ENCODE peak calls at places on chromosomes 2 and 18, in five cellular contexts. One of them, this sample, is unnamed.

GRCh38 chr2:67130526-67131309 is 266.4 kb upstream of the ETAA1 start:
- DNase-seq in adrenal gland: peak; percentile 33
- DNase-seq in ascending aorta: no peak
- DNase-seq in stomach: no peak
- DNase-seq in psoas muscle: no peak
- DNase-seq in this sample: no peak

GRCh38 chr18:50606609-50607008 is 46.7 kb downstream of the MAPK4 start:
- DNase-seq in adrenal gland: no peak
- DNase-seq in ascending aorta: no peak
- DNase-seq in stomach: no peak
- DNase-seq in psoas muscle: no peak
- DNase-seq in this sample: no peak

GRCh38 chr2:113806217-113806913 is 49.9 kb upstream of the SLC35F5 start:
- DNase-seq in adrenal gland: no peak
- DNase-seq in ascending aorta: no peak
- DNase-seq in stomach: no peak
- DNase-seq in psoas muscle: no peak
- DNase-seq in this sample: no peak

GRCh38 chr2:99489758-99490087 is at the start of gene REV1:
- DNase-seq in adrenal gland: no peak
- DNase-seq in ascending aorta: no peak
- DNase-seq in stomach: no peak
- DNase-seq in psoas muscle: no peak
- DNase-seq in this sample: no peak

GRCh38 chr2:16005819-16006536 is 65.6 kb downstream of the MYCN start:
- DNase-seq in adrenal gland: no peak
- DNase-seq in ascending aorta: no peak
- DNase-seq in stomach: peak; percentile 37
- DNase-seq in psoas muscle: no peak
- DNase-seq in this sample: peak; percentile 36

GRCh38 chr2:216603010-216603883 is 30.0 kb upstream of the IGFBP2 start:
- DNase-seq in adrenal gland: no peak
- DNase-seq in ascending aorta: no peak
- DNase-seq in stomach: peak; percentile 49
- DNase-seq in psoas muscle: no peak
- DNase-seq in this sample: no peak

GRCh38 chr2:112582314-112582746 is 2.1 kb upstream of the CHCHD5 start:
- DNase-seq in adrenal gland: peak; percentile 37
- DNase-seq in ascending aorta: no peak
- DNase-seq in stomach: no peak
- DNase-seq in psoas muscle: no peak
- DNase-seq in this sample: no peak

GRCh38 chr2:147440694-147441093 is 404.1 kb upstream of the ACVR2A start:
- DNase-seq in adrenal gland: no peak
- DNase-seq in ascending aorta: no peak
- DNase-seq in stomach: no peak
- DNase-seq in psoas muscle: no peak
- DNase-seq in this sample: no peak

GRCh38 chr2:35168351-35168750 is 1187.2 kb upstream of the CRIM1 start:
- DNase-seq in adrenal gland: no peak
- DNase-seq in ascending aorta: no peak
- DNase-seq in stomach: no peak
- DNase-seq in psoas muscle: no peak
- DNase-seq in this sample: no peak

GRCh38 chr18:49613141-49613641 is 51.3 kb downstream of the LIPG start:
- DNase-seq in adrenal gland: no peak
- DNase-seq in ascending aorta: no peak
- DNase-seq in stomach: no peak
- DNase-seq in psoas muscle: no peak
- DNase-seq in this sample: no peak

GRCh38 chr18:63262369-63263335 is 56.9 kb downstream of the BCL2 start:
- DNase-seq in adrenal gland: no peak
- DNase-seq in ascending aorta: peak; percentile 91
- DNase-seq in stomach: no peak
- DNase-seq in psoas muscle: peak; percentile 28
- DNase-seq in this sample: no peak

GRCh38 chr2:127622561-127623387 is 23.2 kb upstream of the GPR17 start:
- DNase-seq in adrenal gland: no peak
- DNase-seq in ascending aorta: peak; percentile 59
- DNase-seq in stomach: no peak
- DNase-seq in psoas muscle: no peak
- DNase-seq in this sample: no peak

GRCh38 chr2:134917219-134917957 is 1.2 kb upstream of the CCNT2 start:
- DNase-seq in adrenal gland: peak; percentile 30
- DNase-seq in ascending aorta: peak; percentile 61
- DNase-seq in stomach: no peak
- DNase-seq in psoas muscle: peak; percentile 17
- DNase-seq in this sample: peak; percentile 29

GRCh38 chr2:240127911-240128607 is 8.0 kb downstream of the COPS9 start:
- DNase-seq in adrenal gland: no peak
- DNase-seq in ascending aorta: peak; percentile 27
- DNase-seq in stomach: no peak
- DNase-seq in psoas muscle: no peak
- DNase-seq in this sample: no peak

GRCh38 chr2:29000481-29000880 is 19.4 kb downstream of the TOGARAM2 start:
- DNase-seq in adrenal gland: no peak
- DNase-seq in ascending aorta: peak; percentile 72
- DNase-seq in stomach: peak; percentile 49
- DNase-seq in psoas muscle: no peak
- DNase-seq in this sample: peak; percentile 71

GRCh38 chr2:136582631-136583205 is 182.6 kb upstream of the THSD7B start:
- DNase-seq in adrenal gland: peak; percentile 20
- DNase-seq in ascending aorta: no peak
- DNase-seq in stomach: no peak
- DNase-seq in psoas muscle: no peak
- DNase-seq in this sample: no peak

GRCh38 chr18:24016643-24017042 is 2.1 kb downstream of the TTC39C start:
- DNase-seq in adrenal gland: no peak
- DNase-seq in ascending aorta: no peak
- DNase-seq in stomach: no peak
- DNase-seq in psoas muscle: no peak
- DNase-seq in this sample: no peak

GRCh38 chr2:127416486-127417001 is 1.7 kb upstream of the PROC start:
- DNase-seq in adrenal gland: no peak
- DNase-seq in ascending aorta: no peak
- DNase-seq in stomach: no peak
- DNase-seq in psoas muscle: no peak
- DNase-seq in this sample: no peak

DNA sequence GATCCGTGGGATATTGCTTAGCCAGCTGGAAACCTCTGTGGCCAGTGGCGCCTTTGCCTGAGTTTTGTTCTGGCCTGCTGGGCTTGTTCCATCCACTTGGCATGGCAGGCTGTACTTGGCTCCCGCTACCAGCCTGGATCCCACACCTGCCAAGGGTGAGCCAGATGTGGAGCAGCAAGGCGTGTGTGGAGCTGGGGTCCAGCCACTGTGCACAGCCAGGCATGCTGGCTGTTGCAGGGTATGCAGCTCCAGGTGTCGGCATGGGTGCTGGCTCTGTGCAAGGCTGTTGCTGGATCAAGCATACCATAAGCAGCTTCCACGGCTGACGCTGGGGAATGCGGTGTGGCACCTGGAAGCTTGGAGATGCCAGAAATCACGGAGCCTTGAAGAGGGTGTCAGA is 34.5 kb downstream of the PTPN4 start:
- DNase-seq in adrenal gland: no peak
- DNase-seq in ascending aorta: no peak
- DNase-seq in stomach: no peak
- DNase-seq in psoas muscle: no peak
- DNase-seq in this sample: no peak
- H3K9me3 ChIP-seq in adrenal gland: no peaks in the 10 kb centered on the region
- H3K9me3 ChIP-seq in ascending aorta: peaks cover 4% of the 10 kb centered on the region
- H3K9me3 ChIP-seq in stomach: peaks cover 8% of the 10 kb centered on the region
- H3K9me3 ChIP-seq in psoas muscle: peaks cover 33% of the 10 kb centered on the region
- H3K9me3 ChIP-seq in this sample: peaks cover 3% of the 10 kb centered on the region

DNA sequence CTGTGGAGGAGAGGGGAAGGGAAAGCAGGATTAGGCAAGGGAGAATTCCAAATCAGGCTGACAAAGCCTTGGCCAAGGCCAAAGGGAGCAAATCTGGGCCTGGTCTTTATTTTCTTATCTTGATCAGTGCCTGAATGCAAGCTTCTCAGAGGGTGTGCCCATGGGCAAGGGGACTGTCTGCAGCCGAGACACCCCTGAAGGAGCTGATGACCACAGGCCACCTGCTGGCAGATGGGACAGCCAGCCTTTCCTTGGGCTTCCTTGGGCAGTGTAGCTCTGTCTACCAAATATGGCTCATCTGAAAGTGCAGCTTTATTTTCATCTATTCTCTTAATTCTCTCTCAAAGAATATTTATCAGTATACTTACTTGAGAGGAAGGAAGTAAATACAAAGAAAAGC is 117.0 kb downstream of the PKP4 start:
- DNase-seq in adrenal gland: no peak
- DNase-seq in ascending aorta: no peak
- DNase-seq in stomach: no peak
- DNase-seq in psoas muscle: no peak
- DNase-seq in this sample: no peak
- TF ChIP-seq CTCF in adrenal gland: no peak
- TF ChIP-seq CTCF in ascending aorta: no peak
- TF ChIP-seq CTCF in stomach: no peak
- TF ChIP-seq CTCF in psoas muscle: no peak
- TF ChIP-seq CTCF in this sample: no peak

DNA sequence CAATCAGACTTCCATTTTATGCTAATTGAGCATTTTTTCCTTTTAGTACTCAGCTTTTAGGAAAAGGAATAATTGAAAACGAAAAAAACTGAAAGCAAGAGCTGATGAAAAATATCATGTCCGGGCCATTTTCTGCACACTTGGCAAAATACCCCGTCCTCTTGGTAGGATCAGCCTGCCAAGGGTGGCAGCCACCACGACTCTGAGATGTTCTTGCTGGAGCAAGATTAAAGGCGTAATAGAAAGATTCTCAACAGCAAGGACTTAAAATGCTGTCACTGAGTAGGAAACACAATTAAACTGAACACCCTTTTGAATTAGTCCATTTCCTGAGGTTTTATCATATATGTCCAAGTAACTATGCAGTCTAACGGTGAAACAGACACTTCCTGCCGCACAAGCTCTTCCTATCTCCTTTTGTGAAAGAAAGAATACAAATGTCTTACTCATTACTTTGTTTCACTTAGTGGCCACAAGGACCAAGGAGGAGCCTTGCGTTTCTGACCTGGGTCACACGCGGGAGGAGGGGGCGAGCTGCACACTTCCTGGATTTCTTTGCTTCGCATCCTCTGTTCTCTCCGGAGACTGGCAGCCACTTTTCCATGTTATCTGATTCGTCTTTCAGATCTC is 222.7 kb downstream of the PIEZO2 start:
- DNase-seq in adrenal gland: no peak
- DNase-seq in ascending aorta: no peak
- DNase-seq in stomach: no peak
- DNase-seq in psoas muscle: no peak
- DNase-seq in this sample: no peak
- H3K4me3 ChIP-seq in adrenal gland: no peak overlapping the region
- H3K4me3 ChIP-seq in ascending aorta: no peak overlapping the region
- H3K4me3 ChIP-seq in stomach: no peak overlapping the region
- H3K4me3 ChIP-seq in psoas muscle: no peak overlapping the region
- H3K4me3 ChIP-seq in this sample: no peak overlapping the region

DNA sequence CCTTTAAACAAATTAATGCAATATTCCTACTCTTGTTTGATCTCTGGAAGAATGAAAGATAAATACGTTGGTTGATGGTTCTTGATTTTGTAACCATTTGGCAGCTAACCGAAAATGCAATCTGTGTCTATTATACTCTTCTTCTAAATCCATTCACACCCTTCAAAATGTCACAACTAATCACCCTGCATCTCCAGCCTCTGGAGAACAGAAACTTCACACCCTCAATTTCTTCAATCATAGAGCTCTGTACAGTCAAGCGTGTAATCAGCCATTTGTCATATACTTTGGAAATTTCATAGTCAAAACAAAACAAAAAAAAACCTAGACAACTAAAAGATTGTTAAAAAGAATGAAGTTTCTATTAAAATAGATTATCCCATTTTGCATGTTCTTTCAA is 1482.3 kb upstream of the LRRTM1 start:
- DNase-seq in adrenal gland: no peak
- DNase-seq in ascending aorta: no peak
- DNase-seq in stomach: no peak
- DNase-seq in psoas muscle: no peak
- DNase-seq in this sample: no peak
- H3K9me3 ChIP-seq in adrenal gland: no peaks in the 10 kb centered on the region
- H3K9me3 ChIP-seq in ascending aorta: no peaks in the 10 kb centered on the region
- H3K9me3 ChIP-seq in stomach: no peaks in the 10 kb centered on the region
- H3K9me3 ChIP-seq in psoas muscle: no peaks in the 10 kb centered on the region
- H3K9me3 ChIP-seq in this sample: no peaks in the 10 kb centered on the region

GRCh38 chr2:207473203-207473865 is 56.4 kb upstream of the CREB1 start:
- DNase-seq in adrenal gland: no peak
- DNase-seq in ascending aorta: peak; percentile 70
- DNase-seq in stomach: peak; percentile 33
- DNase-seq in psoas muscle: no peak
- DNase-seq in this sample: peak; percentile 39
- TF ChIP-seq CTCF in adrenal gland: peak; percentile 68
- TF ChIP-seq CTCF in ascending aorta: peak; percentile 45
- TF ChIP-seq CTCF in stomach: peak; percentile 46
- TF ChIP-seq CTCF in psoas muscle: peak; percentile 40
- TF ChIP-seq CTCF in this sample: peak; percentile 46

DNA sequence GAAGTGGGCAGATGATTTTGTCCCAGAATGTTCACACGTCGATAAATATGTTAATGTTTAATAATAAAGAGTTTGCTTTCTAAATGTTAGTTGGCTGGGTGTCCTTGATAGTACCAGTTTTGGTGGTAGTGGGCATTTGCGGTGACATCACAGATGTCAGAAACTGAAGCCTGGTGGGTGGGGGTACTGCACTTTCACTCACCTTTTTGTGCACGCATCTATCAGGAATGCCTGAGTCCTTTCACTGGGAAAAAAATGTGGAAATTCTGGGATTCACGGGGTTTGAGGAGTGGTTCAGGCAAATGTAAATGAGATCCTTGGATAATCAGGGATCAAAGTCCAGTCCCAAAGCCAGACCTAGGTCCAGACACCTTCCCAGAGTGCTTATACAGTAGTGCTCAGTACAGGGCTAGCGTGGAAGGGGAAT is 3.2 kb downstream of the EPAS1 start:
- DNase-seq in adrenal gland: no peak
- DNase-seq in ascending aorta: no peak
- DNase-seq in stomach: no peak
- DNase-seq in psoas muscle: no peak
- DNase-seq in this sample: no peak
- H3K4me3 ChIP-seq in adrenal gland: peak overlapping the region; percentile 63
- H3K4me3 ChIP-seq in ascending aorta: peak overlapping the region; percentile 91
- H3K4me3 ChIP-seq in stomach: peak overlapping the region; percentile 89
- H3K4me3 ChIP-seq in psoas muscle: peak overlapping the region; percentile 83
- H3K4me3 ChIP-seq in this sample: peak overlapping the region; percentile 87

GRCh38 chr18:43866696-43867095 is 589.4 kb upstream of the SYT4 start:
- DNase-seq in adrenal gland: no peak
- DNase-seq in ascending aorta: no peak
- DNase-seq in stomach: no peak
- DNase-seq in psoas muscle: no peak
- DNase-seq in this sample: no peak
- H3K9me3 ChIP-seq in adrenal gland: no peaks in the 10 kb centered on the region
- H3K9me3 ChIP-seq in ascending aorta: no peaks in the 10 kb centered on the region
- H3K9me3 ChIP-seq in stomach: no peaks in the 10 kb centered on the region
- H3K9me3 ChIP-seq in psoas muscle: no peaks in the 10 kb centered on the region
- H3K9me3 ChIP-seq in this sample: no peaks in the 10 kb centered on the region